ENCODE peak calls at places on chromosomes 6 and 20, in seven cellular contexts. One of them, this sample, is unnamed.

GRCh38 chr6:16494781-16495180 is 256.4 kb downstream of the GMPR start:
- DNase-seq in putamen: no peak
- DNase-seq in PC-3: peak
- DNase-seq in activated T-helper 9 cell treated with anti-CD3 and anti-CD28 coated beads, Interleukin-2, amount 50 U/mL, for 16 hours: no peak
- DNase-seq in activated gamma-delta T cell: no peak
- DNase-seq in COR-L47: no peak
- DNase-seq in T-cell: no peak
- DNase-seq in this sample: no peak

GRCh38 chr20:2984956-2985661 is 58.3 kb upstream of the GNRH2 start:
- DNase-seq in putamen: no peak
- DNase-seq in activated gamma-delta T cell: no peak
- DNase-seq in PC-3: peak
- DNase-seq in T-cell: no peak
- DNase-seq in activated T-helper 9 cell treated with anti-CD3 and anti-CD28 coated beads, Interleukin-2, amount 50 U/mL, for 16 hours: no peak
- DNase-seq in COR-L47: peak
- DNase-seq in this sample: no peak

GRCh38 chr6:144715344-144715743 is 430.2 kb downstream of the UTRN start:
- DNase-seq in putamen: no peak
- DNase-seq in T-cell: no peak
- DNase-seq in PC-3: peak
- DNase-seq in activated T-helper 9 cell treated with anti-CD3 and anti-CD28 coated beads, Interleukin-2, amount 50 U/mL, for 16 hours: no peak
- DNase-seq in activated gamma-delta T cell: no peak
- DNase-seq in COR-L47: no peak
- DNase-seq in this sample: no peak

GRCh38 chr6:139250296-139251274 is 41.2 kb downstream of the TXLNB start:
- DNase-seq in activated gamma-delta T cell: no peak
- DNase-seq in putamen: no peak
- DNase-seq in T-cell: peak
- DNase-seq in activated T-helper 9 cell treated with anti-CD3 and anti-CD28 coated beads, Interleukin-2, amount 50 U/mL, for 16 hours: peak
- DNase-seq in PC-3: peak
- DNase-seq in COR-L47: no peak
- DNase-seq in this sample: peak

GRCh38 chr20:51579137-51579536 is 36.6 kb upstream of the NFATC2 start:
- DNase-seq in activated T-helper 9 cell treated with anti-CD3 and anti-CD28 coated beads, Interleukin-2, amount 50 U/mL, for 16 hours: no peak
- DNase-seq in PC-3: peak
- DNase-seq in activated gamma-delta T cell: no peak
- DNase-seq in putamen: no peak
- DNase-seq in T-cell: no peak
- DNase-seq in COR-L47: no peak
- DNase-seq in this sample: no peak

GRCh38 chr6:130885392-130886192 is 58.4 kb downstream of the SMLR1 start:
- DNase-seq in PC-3: peak
- DNase-seq in COR-L47: peak
- DNase-seq in T-cell: peak
- DNase-seq in putamen: peak
- DNase-seq in activated T-helper 9 cell treated with anti-CD3 and anti-CD28 coated beads, Interleukin-2, amount 50 U/mL, for 16 hours: peak
- DNase-seq in activated gamma-delta T cell: no peak
- DNase-seq in this sample: peak

GRCh38 chr6:15062311-15063252 is 183.3 kb upstream of the JARID2 start:
- DNase-seq in T-cell: no peak
- DNase-seq in putamen: no peak
- DNase-seq in PC-3: peak
- DNase-seq in activated T-helper 9 cell treated with anti-CD3 and anti-CD28 coated beads, Interleukin-2, amount 50 U/mL, for 16 hours: no peak
- DNase-seq in COR-L47: no peak
- DNase-seq in activated gamma-delta T cell: no peak
- DNase-seq in this sample: no peak

GRCh38 chr6:91879346-91879995 is 1292.6 kb upstream of the MAP3K7 start:
- DNase-seq in COR-L47: no peak
- DNase-seq in activated gamma-delta T cell: no peak
- DNase-seq in T-cell: no peak
- DNase-seq in PC-3: peak
- DNase-seq in activated T-helper 9 cell treated with anti-CD3 and anti-CD28 coated beads, Interleukin-2, amount 50 U/mL, for 16 hours: no peak
- DNase-seq in putamen: peak
- DNase-seq in this sample: no peak

GRCh38 chr6:85403331-85404015 is 46.4 kb upstream of the NT5E start:
- DNase-seq in activated T-helper 9 cell treated with anti-CD3 and anti-CD28 coated beads, Interleukin-2, amount 50 U/mL, for 16 hours: no peak
- DNase-seq in activated gamma-delta T cell: no peak
- DNase-seq in COR-L47: no peak
- DNase-seq in putamen: no peak
- DNase-seq in PC-3: peak
- DNase-seq in T-cell: no peak
- DNase-seq in this sample: no peak

GRCh38 chr6:12017263-12017662 is 5.2 kb downstream of the HIVEP1 start:
- DNase-seq in COR-L47: no peak
- DNase-seq in activated gamma-delta T cell: no peak
- DNase-seq in activated T-helper 9 cell treated with anti-CD3 and anti-CD28 coated beads, Interleukin-2, amount 50 U/mL, for 16 hours: no peak
- DNase-seq in T-cell: peak
- DNase-seq in PC-3: no peak
- DNase-seq in putamen: no peak
- DNase-seq in this sample: no peak

GRCh38 chr6:32668226-32668747 is 1.8 kb upstream of the HLA-DQB1 start:
- DNase-seq in activated T-helper 9 cell treated with anti-CD3 and anti-CD28 coated beads, Interleukin-2, amount 50 U/mL, for 16 hours: peak
- DNase-seq in PC-3: peak
- DNase-seq in COR-L47: no peak
- DNase-seq in T-cell: peak
- DNase-seq in activated gamma-delta T cell: no peak
- DNase-seq in putamen: peak
- DNase-seq in this sample: peak

GRCh38 chr20:34088305-34088870 is 23.7 kb downstream of the EIF2S2 start:
- DNase-seq in putamen: no peak
- DNase-seq in COR-L47: no peak
- DNase-seq in PC-3: no peak
- DNase-seq in activated T-helper 9 cell treated with anti-CD3 and anti-CD28 coated beads, Interleukin-2, amount 50 U/mL, for 16 hours: no peak
- DNase-seq in T-cell: no peak
- DNase-seq in activated gamma-delta T cell: no peak
- DNase-seq in this sample: no peak

GRCh38 chr6:72216222-72217106 is 330.1 kb downstream of the RIMS1 start:
- DNase-seq in activated gamma-delta T cell: no peak
- DNase-seq in COR-L47: no peak
- DNase-seq in T-cell: no peak
- DNase-seq in PC-3: peak
- DNase-seq in activated T-helper 9 cell treated with anti-CD3 and anti-CD28 coated beads, Interleukin-2, amount 50 U/mL, for 16 hours: no peak
- DNase-seq in putamen: no peak
- DNase-seq in this sample: no peak

GRCh38 chr6:26379236-26380139 is 3.4 kb upstream of the BTN2A2 start:
- DNase-seq in activated T-helper 9 cell treated with anti-CD3 and anti-CD28 coated beads, Interleukin-2, amount 50 U/mL, for 16 hours: no peak
- DNase-seq in putamen: no peak
- DNase-seq in COR-L47: no peak
- DNase-seq in T-cell: no peak
- DNase-seq in activated gamma-delta T cell: no peak
- DNase-seq in PC-3: no peak
- DNase-seq in this sample: no peak

GRCh38 chr6:80725156-80725930 is 618.9 kb downstream of the BCKDHB start:
- DNase-seq in activated T-helper 9 cell treated with anti-CD3 and anti-CD28 coated beads, Interleukin-2, amount 50 U/mL, for 16 hours: no peak
- DNase-seq in putamen: no peak
- DNase-seq in activated gamma-delta T cell: no peak
- DNase-seq in COR-L47: no peak
- DNase-seq in T-cell: no peak
- DNase-seq in PC-3: peak
- DNase-seq in this sample: no peak

GRCh38 chr20:50354690-50355592 is 155.2 kb upstream of the PTPN1 start:
- DNase-seq in T-cell: no peak
- DNase-seq in PC-3: peak
- DNase-seq in COR-L47: no peak
- DNase-seq in activated T-helper 9 cell treated with anti-CD3 and anti-CD28 coated beads, Interleukin-2, amount 50 U/mL, for 16 hours: no peak
- DNase-seq in putamen: no peak
- DNase-seq in activated gamma-delta T cell: no peak
- DNase-seq in this sample: no peak

GRCh38 chr6:35557239-35557638 is 44.5 kb upstream of the TULP1 start:
- DNase-seq in COR-L47: no peak
- DNase-seq in activated T-helper 9 cell treated with anti-CD3 and anti-CD28 coated beads, Interleukin-2, amount 50 U/mL, for 16 hours: no peak
- DNase-seq in T-cell: no peak
- DNase-seq in PC-3: no peak
- DNase-seq in putamen: no peak
- DNase-seq in activated gamma-delta T cell: no peak
- DNase-seq in this sample: peak

GRCh38 chr6:144064402-144064830 is 31.0 kb downstream of the SF3B5 start:
- DNase-seq in COR-L47: no peak
- DNase-seq in activated gamma-delta T cell: peak
- DNase-seq in PC-3: no peak
- DNase-seq in T-cell: peak
- DNase-seq in putamen: no peak
- DNase-seq in activated T-helper 9 cell treated with anti-CD3 and anti-CD28 coated beads, Interleukin-2, amount 50 U/mL, for 16 hours: peak
- DNase-seq in this sample: no peak

GRCh38 chr6:7505196-7505699 is 36.2 kb upstream of the DSP start:
- DNase-seq in putamen: peak
- DNase-seq in COR-L47: peak
- DNase-seq in activated gamma-delta T cell: no peak
- DNase-seq in activated T-helper 9 cell treated with anti-CD3 and anti-CD28 coated beads, Interleukin-2, amount 50 U/mL, for 16 hours: no peak
- DNase-seq in T-cell: no peak
- DNase-seq in PC-3: peak
- DNase-seq in this sample: peak

GRCh38 chr20:49397525-49397924 is 84.9 kb downstream of the KCNB1 start:
- DNase-seq in PC-3: peak
- DNase-seq in activated gamma-delta T cell: no peak
- DNase-seq in COR-L47: no peak
- DNase-seq in putamen: no peak
- DNase-seq in T-cell: no peak
- DNase-seq in activated T-helper 9 cell treated with anti-CD3 and anti-CD28 coated beads, Interleukin-2, amount 50 U/mL, for 16 hours: no peak
- DNase-seq in this sample: no peak

GRCh38 chr20:48194578-48194977 is 409.3 kb upstream of the SULF2 start:
- DNase-seq in COR-L47: no peak
- DNase-seq in T-cell: no peak
- DNase-seq in activated gamma-delta T cell: no peak
- DNase-seq in putamen: no peak
- DNase-seq in PC-3: no peak
- DNase-seq in activated T-helper 9 cell treated with anti-CD3 and anti-CD28 coated beads, Interleukin-2, amount 50 U/mL, for 16 hours: no peak
- DNase-seq in this sample: no peak

GRCh38 chr6:16712250-16712930 is 48.9 kb downstream of the ATXN1 start:
- DNase-seq in COR-L47: no peak
- DNase-seq in T-cell: no peak
- DNase-seq in PC-3: no peak
- DNase-seq in activated gamma-delta T cell: no peak
- DNase-seq in putamen: no peak
- DNase-seq in activated T-helper 9 cell treated with anti-CD3 and anti-CD28 coated beads, Interleukin-2, amount 50 U/mL, for 16 hours: peak
- DNase-seq in this sample: no peak

This sample was measured in globus pallidus.